ENCODE peak calls at places on chromosomes 12 and 14, in six cellular contexts. S is activated CD4-positive, alpha-beta T cell treated with anti-CD3 and anti-CD28 coated beads, Interleukin-2, amount 10 ng/mL, durations not matched to agents 24 days and 14 days; A is NCI-H748 treated with DMSO at 0.1 percent for 48 hours; E is right cardiac atrium; N is A549; W is SHP77. U is an unnamed sample.

GRCh38 chr14:22386924-22387775 is 201.9 kb downstream of the DAD1 start:
- DNase-seq in S (no peak), A (peak), E (no peak), N (peak), W (peak), U (peak)

GRCh38 chr14:41606249-41607118 is at the start of gene LRFN5:
- DNase-seq in S (no peak), A (no peak), E (peak), N (no peak), W (peak), U (peak)

GRCh38 chr14:65035049-65035448 is 48.4 kb downstream of the FNTB start:
- DNase-seq in S (no peak), A (no peak), E (peak), N (no peak), W (no peak), U (no peak)

GRCh38 chr14:63770187-63770807 is 42.4 kb upstream of the SGPP1 start:
- DNase-seq in S (peak), A (peak), E (no peak), N (peak), W (peak), U (no peak)

GRCh38 chr12:47813491-47814196 is 6.1 kb downstream of the HDAC7 start:
- DNase-seq in S (peak), A (no peak), E (peak), N (no peak), W (no peak), U (no peak)

GRCh38 chr14:96497087-96497486 is 5.1 kb upstream of the PAPOLA start:
- DNase-seq in S (no peak), A (no peak), E (no peak), N (no peak), W (no peak), U (no peak)

GRCh38 chr14:98578204-98578603 is 693.8 kb downstream of the BCL11B start:
- DNase-seq in S (no peak), A (no peak), E (no peak), N (peak), W (no peak), U (no peak)

GRCh38 chr12:56836317-56836716 is 73.2 kb downstream of the HSD17B6 start:
- DNase-seq in S (no peak), A (no peak), E (no peak), N (peak), W (no peak), U (no peak)

GRCh38 chr14:92626041-92626440 is 112.5 kb downstream of the RIN3 start:
- DNase-seq in S (no peak), A (no peak), E (no peak), N (no peak), W (no peak), U (no peak)